ENCODE peak calls at places on chromosomes 12 and 14, in eight cellular contexts. E is upper lobe of left lung; R is CD4-positive, alpha-beta T cell; Y is GM20000; Z is fibroblast of mammary gland; M is AG10803; G is keratinocyte; J is neural progenitor cell. C is an unnamed sample.

GRCh38 chr14:59926534-59926933 is 6.6 kb downstream of the LRRC9 start:
- DNase-seq in E (no peak), R (no peak), Y (no peak), Z (no peak), M (no peak), G (no peak), J (no peak), C (no peak)

GRCh38 chr14:104734991-104735779 is 11.2 kb downstream of the ADSS1 start:
- DNase-seq in E (no peak), R (no peak), Y (no peak), Z (no peak), M (no peak), G (no peak), J (no peak), C (no peak)

GRCh38 chr14:73739899-73740685 is 25.9 kb upstream of the PNMA1 start:
- DNase-seq in E (no peak), R (no peak), Y (no peak), Z (no peak), M (no peak), G (no peak), J (no peak), C (no peak)

GRCh38 chr12:119179335-119180021 is 747 bp downstream of the HSPB8 start:
- DNase-seq in E (peak; percentile 81), R (no peak), Y (no peak), Z (peak; percentile 58), M (peak; percentile 66), G (no peak), J (peak; percentile 47), C (peak; percentile 58)

GRCh38 chr14:35046751-35047536 is 872 bp downstream of the FAM177A1 start:
- DNase-seq in E (peak; percentile 69), R (no peak), Y (no peak), Z (peak; percentile 40), M (no peak), G (no peak), J (no peak), C (no peak)

GRCh38 chr14:65461730-65462129 is 49.2 kb downstream of the FUT8 start:
- DNase-seq in E (no peak), R (no peak), Y (no peak), Z (peak; percentile 34), M (peak; percentile 26), G (no peak), J (no peak), C (no peak)

GRCh38 chr12:84502907-84503787 is 409.5 kb downstream of the SLC6A15 start:
- DNase-seq in E (peak; percentile 40), R (no peak), Y (peak; percentile 39), Z (peak; percentile 78), M (peak; percentile 77), G (no peak), J (peak; percentile 77), C (no peak)

GRCh38 chr12:68037616-68038255 is 48.5 kb downstream of the IFNG-AS1 start:
- DNase-seq in E (no peak), R (no peak), Y (no peak), Z (no peak), M (peak; percentile 30), G (no peak), J (no peak), C (no peak)

GRCh38 chr14:77128414-77128891 is 13.1 kb downstream of the ZDHHC22 start:
- DNase-seq in E (no peak), R (no peak), Y (no peak), Z (peak; percentile 15), M (no peak), G (no peak), J (no peak), C (no peak)

GRCh38 chr12:48105867-48106563 is at the start of gene SENP1:
- DNase-seq in E (peak; percentile 86), R (peak; percentile 88), Y (peak; percentile 87), Z (peak; percentile 80), M (peak; percentile 87), G (no peak), J (peak; percentile 90), C (peak; percentile 80)
- TF ChIP-seq CTCF in E (peak; percentile 51), R (peak; percentile 44), Y (no peak), Z (peak; percentile 10), M (peak; percentile 38), G (peak; percentile 32), J (peak; percentile 19), C (no peak)

DNA sequence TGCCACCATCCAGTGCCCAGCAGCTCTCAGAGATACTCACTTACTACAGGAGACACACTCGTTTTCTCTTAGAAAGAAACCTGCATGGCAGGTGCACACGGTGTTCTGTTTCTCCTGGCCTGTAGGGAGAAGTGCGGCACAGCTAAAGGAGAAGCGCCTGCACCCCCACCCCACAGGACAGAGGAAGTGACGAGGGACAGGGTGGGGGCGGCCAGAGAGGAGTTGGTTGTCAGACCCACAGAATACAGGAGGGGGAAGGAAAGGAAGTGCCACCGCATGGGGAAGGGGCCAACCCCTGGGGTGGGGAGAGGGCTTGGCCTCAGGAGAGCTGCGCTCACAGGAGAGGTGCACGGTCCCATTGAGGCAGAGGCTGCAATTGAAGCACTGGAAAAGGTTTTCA is 8.8 kb downstream of the TNFRSF1A start:
- DNase-seq in E (peak; percentile 76), R (no peak), Y (no peak), Z (no peak), M (no peak), G (no peak), J (no peak), C (no peak)
- TF ChIP-seq CTCF in E (peak; percentile 19), R (no peak), Y (no peak), Z (no peak), M (no peak), G (no peak), J (no peak), C (no peak)

DNA sequence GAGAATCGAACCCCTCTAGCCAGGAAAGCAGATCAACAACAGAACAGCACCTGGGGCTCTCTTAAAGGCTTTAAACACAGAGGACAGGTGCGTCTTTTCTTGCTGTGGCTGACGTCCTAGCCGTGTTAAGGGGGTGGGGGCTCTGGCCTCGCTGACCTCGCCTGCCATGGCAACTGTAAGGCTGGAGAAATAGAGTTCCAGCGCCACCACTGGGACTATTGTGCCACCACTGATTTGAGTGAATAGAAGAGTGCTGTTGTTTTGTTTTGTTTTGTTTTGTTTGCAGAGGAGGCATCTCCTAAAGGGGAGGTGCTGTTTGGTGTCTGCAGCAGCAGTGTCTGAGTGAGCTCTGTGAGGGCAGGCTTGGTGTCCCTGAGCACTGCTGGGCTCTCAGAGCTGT is 34.2 kb upstream of the PRMT8 start:
- DNase-seq in E (no peak), R (no peak), Y (no peak), Z (no peak), M (no peak), G (no peak), J (peak; percentile 88), C (no peak)
- TF ChIP-seq CTCF in E (no peak), R (no peak), Y (no peak), Z (no peak), M (no peak), G (peak; percentile 3), J (peak; percentile 64), C (no peak)

GRCh38 chr12:66169221-66170170 is at the start of gene TMBIM4:
- DNase-seq in E (peak; percentile 90), R (peak; percentile 76), Y (peak; percentile 88), Z (peak; percentile 95), M (peak; percentile 94), G (peak; percentile 13), J (peak; percentile 93), C (peak; percentile 55)
- TF ChIP-seq CTCF in E (peak; percentile 73), R (peak; percentile 57), Y (peak; percentile 34), Z (peak; percentile 33), M (peak; percentile 44), G (peak; percentile 63), J (peak; percentile 49), C (no peak)

DNA sequence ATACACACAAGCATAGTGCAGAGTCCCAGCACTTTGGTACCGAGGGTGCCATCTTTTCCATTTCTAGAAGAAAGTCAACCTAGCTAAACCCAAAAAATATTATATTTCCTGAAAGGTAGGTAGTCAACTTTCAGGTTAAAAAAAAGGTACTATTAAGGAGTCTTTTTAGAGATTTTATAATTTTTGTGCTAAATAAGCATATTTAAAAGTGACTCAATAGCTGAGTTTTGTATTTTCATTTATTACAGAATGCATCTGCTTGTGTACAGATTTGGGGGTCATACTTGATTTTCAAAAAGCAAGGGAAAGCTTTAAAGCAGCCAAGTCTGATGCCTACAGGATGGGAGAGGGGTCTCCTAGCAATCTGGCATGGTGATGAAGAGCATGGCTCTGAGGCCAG is 34.6 kb downstream of the DCAF5 start:
- DNase-seq in E (no peak), R (no peak), Y (no peak), Z (no peak), M (no peak), G (no peak), J (no peak), C (no peak)
- TF ChIP-seq CTCF in E (no peak), R (no peak), Y (no peak), Z (no peak), M (no peak), G (no peak), J (no peak), C (no peak)

GRCh38 chr14:68938515-68939423 is 40.3 kb downstream of the ACTN1 start:
- DNase-seq in E (no peak), R (no peak), Y (no peak), Z (no peak), M (no peak), G (no peak), J (no peak), C (no peak)

GRCh38 chr14:68936980-68937379 is 42.1 kb downstream of the ACTN1 start:
- DNase-seq in E (no peak), R (no peak), Y (no peak), Z (no peak), M (no peak), G (no peak), J (no peak), C (no peak)

GRCh38 chr14:68936476-68936875 is 42.6 kb downstream of the ACTN1 start:
- DNase-seq in E (no peak), R (no peak), Y (no peak), Z (no peak), M (no peak), G (no peak), J (no peak), C (no peak)

GRCh38 chr14:68939424-68939892 is 39.6 kb downstream of the ACTN1 start:
- DNase-seq in E (no peak), R (no peak), Y (no peak), Z (no peak), M (no peak), G (no peak), J (no peak), C (no peak)

DNA sequence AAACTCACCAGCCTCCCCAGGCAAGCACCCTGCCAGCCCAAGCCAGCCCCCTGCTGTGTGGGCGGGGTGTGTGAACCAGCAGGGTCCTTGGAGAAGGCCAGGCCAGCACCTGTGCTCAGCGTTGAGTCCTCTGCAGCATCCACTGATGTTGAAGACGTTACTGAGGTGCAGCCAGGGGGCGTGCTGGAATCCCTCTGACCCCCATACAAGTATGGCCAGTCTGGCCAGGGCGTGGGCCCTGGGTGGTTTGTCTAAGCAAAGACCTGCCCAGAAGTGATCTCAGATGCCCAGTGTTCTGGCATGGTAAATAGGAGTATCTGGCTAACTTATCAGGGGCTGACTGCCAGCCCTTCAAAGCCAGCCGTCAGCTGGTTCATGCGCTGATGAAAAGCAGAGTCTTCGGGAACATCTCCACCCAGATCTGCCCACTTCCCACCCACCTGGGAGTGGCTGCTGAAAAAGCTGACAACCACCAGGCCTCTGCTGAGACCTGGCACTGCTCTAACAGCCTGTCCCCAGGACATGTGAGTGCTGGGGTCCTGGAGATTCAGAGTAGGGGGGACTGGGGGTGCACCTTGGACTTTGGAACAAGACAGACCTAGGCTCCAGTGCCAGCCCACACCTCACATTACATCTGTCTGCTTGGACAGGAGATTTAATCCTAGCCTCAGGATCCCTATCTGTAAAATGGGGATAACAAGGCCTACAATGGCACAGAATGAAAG is 41.1 kb downstream of the ACTN1 start:
- DNase-seq in E (no peak), R (peak; percentile 9), Y (no peak), Z (peak; percentile 42), M (peak; percentile 32), G (no peak), J (peak; percentile 53), C (no peak)
- TF ChIP-seq CTCF in E (peak; percentile 52), R (no peak), Y (no peak), Z (peak; percentile 39), M (peak; percentile 36), G (peak; percentile 56), J (peak; percentile 38), C (no peak)

C was measured in mesothelial cell of epicardium.